ENCODE peak calls at places on chromosome 2, in five cellular contexts. O, B, Y, U and M are unnamed samples.

GRCh38 chr2:207283356-207283755 is 117.6 kb upstream of the KLF7 start:
- DNase-seq in O (no peak), B (peak), Y (no peak), U (peak), M (no peak)

GRCh38 chr2:85926931-85927527 is 38.2 kb upstream of the ST3GAL5 start:
- DNase-seq in U (no peak), O (no peak), Y (no peak), B (no peak), M (no peak)

GRCh38 chr2:58336416-58336815 is 95.3 kb upstream of the FANCL start:
- DNase-seq in B (no peak), U (no peak), O (no peak), Y (no peak), M (no peak)

GRCh38 chr2:185618630-185619029 is 120.0 kb upstream of the FSIP2 start:
- DNase-seq in Y (peak), U (no peak), O (no peak), B (no peak), M (no peak)

GRCh38 chr2:64054166-64054915 is 35.1 kb upstream of the VPS54 start:
- DNase-seq in Y (no peak), B (no peak), O (peak), U (no peak), M (no peak)

GRCh38 chr2:234240917-234241316 is 190.4 kb downstream of the SPP2 start:
- DNase-seq in Y (no peak), B (no peak), O (no peak), U (no peak), M (no peak)

GRCh38 chr2:37886745-37887144 is 38.3 kb upstream of the RMDN2 start:
- DNase-seq in Y (no peak), B (no peak), U (no peak), O (no peak), M (no peak)

GRCh38 chr2:160650196-160651108 is 156.8 kb upstream of the RBMS1 start:
- DNase-seq in B (no peak), O (no peak), Y (no peak), U (no peak), M (no peak)

GRCh38 chr2:170155022-170155722 is 22.8 kb upstream of the MYO3B start:
- DNase-seq in B (no peak), O (no peak), U (peak), Y (peak), M (no peak)

GRCh38 chr2:239744706-239745340 is 280.3 kb downstream of the NDUFA10 start:
- DNase-seq in U (no peak), O (no peak), B (no peak), Y (no peak), M (no peak)

GRCh38 chr2:220811952-220812570 is 760.0 kb downstream of the EPHA4 start:
- DNase-seq in B (no peak), U (no peak), O (no peak), Y (peak), M (no peak)